ENCODE peak calls at places on chromosomes 3 and 15, in four cellular contexts. One of them, this sample, is unnamed.

GRCh38 chr3:114903213-114903612 is 243.9 kb downstream of the ZBTB20 start:
- DNase-seq in K562: no peak
- DNase-seq in GM12878: no peak
- DNase-seq in HepG2: no peak
- DNase-seq in this sample: no peak

GRCh38 chr3:69357196-69357595 is 28.7 kb downstream of the FRMD4B start:
- DNase-seq in K562: no peak
- DNase-seq in GM12878: no peak
- DNase-seq in HepG2: no peak
- DNase-seq in this sample: no peak

GRCh38 chr15:91922701-91923279 is 69.3 kb downstream of the SLCO3A1 start:
- DNase-seq in K562: no peak
- DNase-seq in GM12878: no peak
- DNase-seq in HepG2: no peak
- DNase-seq in this sample: no peak

GRCh38 chr3:143442761-143443477 is 323.3 kb downstream of the CHST2 start:
- DNase-seq in K562: peak; percentile 24
- DNase-seq in GM12878: no peak
- DNase-seq in HepG2: no peak
- DNase-seq in this sample: no peak

GRCh38 chr15:37061996-37062395 is 38.4 kb downstream of the MEIS2 start:
- DNase-seq in K562: no peak
- DNase-seq in GM12878: no peak
- DNase-seq in HepG2: no peak
- DNase-seq in this sample: no peak

GRCh38 chr3:7204848-7205156 is 343.9 kb downstream of the GRM7 start:
- DNase-seq in K562: no peak
- DNase-seq in GM12878: peak; percentile 41
- DNase-seq in HepG2: no peak
- DNase-seq in this sample: no peak

GRCh38 chr3:99965077-99965476 is 147.4 kb downstream of the CMSS1 start:
- DNase-seq in K562: no peak
- DNase-seq in GM12878: no peak
- DNase-seq in HepG2: no peak
- DNase-seq in this sample: no peak

GRCh38 chr3:32202496-32202895 is 36.0 kb upstream of the CMTM8 start:
- DNase-seq in K562: no peak
- DNase-seq in GM12878: no peak
- DNase-seq in HepG2: no peak
- DNase-seq in this sample: no peak

GRCh38 chr3:64621726-64622400 is 65.9 kb downstream of the ADAMTS9 start:
- DNase-seq in K562: no peak
- DNase-seq in GM12878: no peak
- DNase-seq in HepG2: no peak
- DNase-seq in this sample: no peak

GRCh38 chr3:103085465-103085864 is 650.6 kb downstream of the ZPLD1 start:
- DNase-seq in K562: no peak
- DNase-seq in GM12878: peak; percentile 7
- DNase-seq in HepG2: peak; percentile 10
- DNase-seq in this sample: no peak

GRCh38 chr3:71710906-71711494 is 14.2 kb downstream of the EIF4E3 start:
- DNase-seq in K562: peak; percentile 43
- DNase-seq in GM12878: peak; percentile 21
- DNase-seq in HepG2: peak; percentile 29
- DNase-seq in this sample: peak; percentile 68

GRCh38 chr15:35181538-35181937 is 96.4 kb upstream of the NANOGP8 start:
- DNase-seq in K562: no peak
- DNase-seq in GM12878: peak; percentile 21
- DNase-seq in HepG2: no peak
- DNase-seq in this sample: no peak

GRCh38 chr3:39718674-39719595 is 90.5 kb upstream of the MYRIP start:
- DNase-seq in K562: no peak
- DNase-seq in GM12878: no peak
- DNase-seq in HepG2: no peak
- DNase-seq in this sample: no peak

GRCh38 chr3:27166888-27167287 is 202.3 kb downstream of the NEK10 start:
- DNase-seq in K562: no peak
- DNase-seq in GM12878: no peak
- DNase-seq in HepG2: no peak
- DNase-seq in this sample: no peak

GRCh38 chr15:60257760-60258159 is 140.0 kb downstream of the ANXA2 start:
- DNase-seq in K562: no peak
- DNase-seq in GM12878: no peak
- DNase-seq in HepG2: no peak
- DNase-seq in this sample: no peak

DNA sequence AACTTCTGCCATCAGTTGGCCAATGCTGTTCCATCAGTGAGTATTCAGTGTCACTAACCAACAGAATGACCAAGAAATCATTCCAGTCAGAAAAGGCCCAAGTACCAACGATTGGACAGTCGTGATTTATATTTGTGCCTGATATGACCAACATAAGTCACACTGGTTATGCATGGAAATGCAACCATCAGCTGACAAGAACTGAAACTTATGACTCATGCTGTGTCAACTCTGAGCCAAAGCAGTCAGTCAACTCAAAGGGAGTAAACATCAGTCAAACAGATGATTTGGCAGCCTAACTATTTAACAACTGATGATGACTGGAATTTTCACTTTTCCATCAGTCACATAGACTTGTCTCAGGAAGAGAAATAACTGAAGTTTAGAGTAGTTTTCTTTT is 142.4 kb downstream of the ANXA2 start:
- DNase-seq in K562: peak; percentile 16
- DNase-seq in GM12878: peak; percentile 30
- DNase-seq in HepG2: peak; percentile 68
- DNase-seq in this sample: no peak
- TF ChIP-seq BHLHE40 in K562: no peak
- TF ChIP-seq BHLHE40 in GM12878: no peak
- TF ChIP-seq BHLHE40 in HepG2: no peak
- TF ChIP-seq BHLHE40 in this sample: no peak

GRCh38 chr15:71785996-71786395 is 24.4 kb upstream of the NR2E3 start:
- DNase-seq in K562: no peak
- DNase-seq in GM12878: no peak
- DNase-seq in HepG2: no peak
- DNase-seq in this sample: no peak

GRCh38 chr15:71789616-71790015 is 20.7 kb upstream of the NR2E3 start:
- DNase-seq in K562: no peak
- DNase-seq in GM12878: no peak
- DNase-seq in HepG2: no peak
- DNase-seq in this sample: no peak

GRCh38 chr15:71788646-71789579 is 21.4 kb upstream of the NR2E3 start:
- DNase-seq in K562: no peak
- DNase-seq in GM12878: no peak
- DNase-seq in HepG2: no peak
- DNase-seq in this sample: no peak

GRCh38 chr15:71784719-71785118 is 25.6 kb upstream of the NR2E3 start:
- DNase-seq in K562: peak; percentile 29
- DNase-seq in GM12878: no peak
- DNase-seq in HepG2: no peak
- DNase-seq in this sample: no peak

GRCh38 chr15:71786673-71787072 is 23.7 kb upstream of the NR2E3 start:
- DNase-seq in K562: no peak
- DNase-seq in GM12878: no peak
- DNase-seq in HepG2: no peak
- DNase-seq in this sample: no peak
- TF ChIP-seq FOXK2 in K562: no peak
- TF ChIP-seq FOXK2 in GM12878: no peak
- TF ChIP-seq FOXK2 in HepG2: no peak
- TF ChIP-seq FOXK2 in this sample: no peak

DNA sequence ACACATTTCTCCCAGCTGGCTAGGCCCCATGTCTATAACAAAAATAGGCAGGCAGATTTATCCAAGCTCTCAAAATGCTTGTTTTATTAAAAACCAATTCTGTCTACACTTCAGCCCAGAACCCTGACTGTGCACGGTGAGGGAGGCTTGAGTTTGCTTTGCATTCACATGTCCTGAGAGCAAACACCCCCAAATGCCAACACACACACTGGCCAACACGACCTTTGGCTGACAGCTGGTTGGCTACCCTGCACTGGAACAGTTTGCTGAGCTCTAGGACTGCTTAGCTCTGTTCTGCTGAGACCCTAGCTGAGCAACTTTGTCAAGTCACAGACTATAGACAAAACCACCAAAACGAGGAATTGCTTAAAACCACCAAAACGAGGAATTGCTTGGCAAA is 3.6 kb downstream of the STIMATE start:
- DNase-seq in K562: no peak
- DNase-seq in GM12878: no peak
- DNase-seq in HepG2: peak; percentile 82
- DNase-seq in this sample: no peak
- TF ChIP-seq BHLHE40 in K562: no peak
- TF ChIP-seq BHLHE40 in GM12878: no peak
- TF ChIP-seq BHLHE40 in HepG2: no peak
- TF ChIP-seq BHLHE40 in this sample: no peak

GRCh38 chr15:75924576-75924975 is 20.9 kb downstream of the FBXO22 start:
- DNase-seq in K562: no peak
- DNase-seq in GM12878: no peak
- DNase-seq in HepG2: no peak
- DNase-seq in this sample: no peak
- TF ChIP-seq FOXK2 in K562: no peak
- TF ChIP-seq FOXK2 in GM12878: no peak
- TF ChIP-seq FOXK2 in HepG2: no peak
- TF ChIP-seq FOXK2 in this sample: no peak

GRCh38 chr15:84929795-84930371 is 45.4 kb downstream of the SLC28A1 start:
- DNase-seq in K562: peak; percentile 86
- DNase-seq in GM12878: no peak
- DNase-seq in HepG2: peak; percentile 90
- DNase-seq in this sample: no peak

GRCh38 chr15:84938726-84939125 is 42.9 kb upstream of the PDE8A start:
- DNase-seq in K562: no peak
- DNase-seq in GM12878: no peak
- DNase-seq in HepG2: no peak
- DNase-seq in this sample: no peak

GRCh38 chr15:84937144-84937543 is 44.5 kb upstream of the PDE8A start:
- DNase-seq in K562: peak; percentile 64
- DNase-seq in GM12878: no peak
- DNase-seq in HepG2: no peak
- DNase-seq in this sample: no peak

GRCh38 chr15:84940399-84940798 is 41.3 kb upstream of the PDE8A start:
- DNase-seq in K562: no peak
- DNase-seq in GM12878: no peak
- DNase-seq in HepG2: no peak
- DNase-seq in this sample: no peak

GRCh38 chr15:84934942-84935729 is 46.5 kb upstream of the PDE8A start:
- DNase-seq in K562: peak; percentile 44
- DNase-seq in GM12878: no peak
- DNase-seq in HepG2: peak; percentile 31
- DNase-seq in this sample: no peak
- TF ChIP-seq BHLHE40 in K562: no peak
- TF ChIP-seq BHLHE40 in GM12878: no peak
- TF ChIP-seq BHLHE40 in HepG2: no peak
- TF ChIP-seq BHLHE40 in this sample: no peak

DNA sequence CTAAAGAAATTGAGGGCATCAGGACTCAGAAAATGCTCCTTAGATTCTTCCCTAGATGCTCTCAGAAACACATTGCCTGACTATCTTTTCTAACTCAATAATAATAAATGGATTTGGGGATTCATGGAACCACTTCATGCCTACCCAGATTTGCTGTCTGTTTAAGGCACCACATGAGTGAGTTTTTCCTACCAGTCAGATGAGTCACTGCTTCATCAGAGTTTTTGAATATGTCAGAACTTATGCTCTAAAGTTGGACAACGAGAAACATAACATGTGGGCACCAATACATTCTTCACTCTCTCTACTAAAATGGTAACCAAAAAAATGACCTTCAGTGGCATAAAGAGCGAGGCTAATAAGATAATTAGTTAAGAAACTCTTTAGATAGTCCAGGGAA is 1135.1 kb downstream of the TUSC7 start:
- DNase-seq in K562: no peak
- DNase-seq in GM12878: no peak
- DNase-seq in HepG2: no peak
- DNase-seq in this sample: no peak
- TF ChIP-seq FOXK2 in K562: no peak
- TF ChIP-seq FOXK2 in GM12878: no peak
- TF ChIP-seq FOXK2 in HepG2: no peak
- TF ChIP-seq FOXK2 in this sample: no peak

GRCh38 chr3:137222736-137223135 is 265.0 kb downstream of the IL20RB start:
- DNase-seq in K562: no peak
- DNase-seq in GM12878: no peak
- DNase-seq in HepG2: no peak
- DNase-seq in this sample: no peak

GRCh38 chr3:137217733-137218132 is 259.9 kb downstream of the IL20RB start:
- DNase-seq in K562: peak; percentile 19
- DNase-seq in GM12878: no peak
- DNase-seq in HepG2: no peak
- DNase-seq in this sample: peak; percentile 37
- TF ChIP-seq BHLHE40 in K562: no peak
- TF ChIP-seq BHLHE40 in GM12878: no peak
- TF ChIP-seq BHLHE40 in HepG2: no peak
- TF ChIP-seq BHLHE40 in this sample: no peak

GRCh38 chr3:181534881-181535280 is 176.8 kb upstream of the SOX2 start:
- DNase-seq in K562: no peak
- DNase-seq in GM12878: no peak
- DNase-seq in HepG2: no peak
- DNase-seq in this sample: no peak

GRCh38 chr3:181530584-181530983 is 181.1 kb upstream of the SOX2 start:
- DNase-seq in K562: no peak
- DNase-seq in GM12878: no peak
- DNase-seq in HepG2: no peak
- DNase-seq in this sample: no peak

GRCh38 chr3:181533811-181534210 is 177.9 kb upstream of the SOX2 start:
- DNase-seq in K562: no peak
- DNase-seq in GM12878: no peak
- DNase-seq in HepG2: no peak
- DNase-seq in this sample: no peak
- TF ChIP-seq FOXK2 in K562: no peak
- TF ChIP-seq FOXK2 in GM12878: no peak
- TF ChIP-seq FOXK2 in HepG2: no peak
- TF ChIP-seq FOXK2 in this sample: no peak

GRCh38 chr3:4350789-4351163 is 47.6 kb downstream of the SETMAR start:
- DNase-seq in K562: peak; percentile 87
- DNase-seq in GM12878: peak; percentile 31
- DNase-seq in HepG2: peak; percentile 53
- DNase-seq in this sample: peak; percentile 60
- TF ChIP-seq BHLHE40 in K562: no peak
- TF ChIP-seq BHLHE40 in GM12878: no peak
- TF ChIP-seq BHLHE40 in HepG2: no peak
- TF ChIP-seq BHLHE40 in this sample: no peak

This sample was measured in HEK293T.